ENCODE peak calls at places on chromosomes 13 and 19, in seven cellular contexts. Q, H, E, X, F, Y and N are unnamed samples.

GRCh38 chr13:21670006-21670882 is 629 bp upstream of the FGF9 start:
- DNase-seq in X (peak; percentile 62), F (peak; percentile 86), H (no peak), Y (no peak), Q (no peak), E (no peak), N (no peak)

GRCh38 chr13:34156841-34157365 is 339.0 kb downstream of the RFC3 start:
- DNase-seq in Q (peak; percentile 79), X (no peak), Y (peak; percentile 40), E (peak; percentile 72), H (peak; percentile 52), F (peak; percentile 79), N (peak; percentile 99)

GRCh38 chr13:64538711-64539110 is 2691.4 kb downstream of the PCDH9 start:
- DNase-seq in Q (no peak), E (no peak), H (no peak), X (no peak), Y (no peak), F (no peak), N (no peak)

GRCh38 chr13:79043208-79043607 is 362.8 kb downstream of the RBM26 start:
- DNase-seq in Y (no peak), F (no peak), X (no peak), E (no peak), Q (no peak), H (no peak), N (no peak)

GRCh38 chr13:29664591-29664990 is 69.1 kb upstream of the SLC7A1 start:
- DNase-seq in E (no peak), F (no peak), X (no peak), H (peak; percentile 83), Y (no peak), Q (no peak), N (no peak)

GRCh38 chr13:61575941-61576340 is 160.3 kb upstream of the PCDH20 start:
- DNase-seq in E (no peak), X (no peak), Q (no peak), H (no peak), F (no peak), Y (no peak), N (no peak)

GRCh38 chr13:42211704-42212103 is 60.2 kb upstream of the AKAP11 start:
- DNase-seq in Y (no peak), E (no peak), Q (no peak), X (no peak), H (no peak), F (no peak), N (no peak)

GRCh38 chr13:44895584-44895983 is 93.7 kb downstream of the NUFIP1 start:
- DNase-seq in F (no peak), Q (no peak), E (no peak), X (no peak), H (no peak), Y (no peak), N (no peak)

GRCh38 chr19:56547535-56547934 is 8.8 kb downstream of the ZFP28 start:
- DNase-seq in H (no peak), F (peak; percentile 10), X (no peak), Y (no peak), Q (no peak), E (no peak), N (no peak)

GRCh38 chr13:83955011-83955410 is 72.7 kb upstream of the SLITRK1 start:
- DNase-seq in F (no peak), E (no peak), H (no peak), Q (no peak), Y (no peak), X (no peak), N (no peak)

GRCh38 chr19:44857837-44858236 is 11.7 kb downstream of the NECTIN2 start:
- DNase-seq in E (no peak), H (no peak), Q (no peak), F (no peak), Y (no peak), X (no peak), N (no peak)

GRCh38 chr19:5949792-5950305 is 28.1 kb downstream of the RANBP3 start:
- DNase-seq in Q (no peak), Y (no peak), E (no peak), F (peak; percentile 88), X (no peak), H (no peak), N (no peak)

GRCh38 chr13:40190656-40191100 is 475.8 kb downstream of the FOXO1 start:
- DNase-seq in X (no peak), Y (peak; percentile 88), Q (no peak), E (no peak), H (peak; percentile 10), F (peak; percentile 72), N (peak; percentile 99)

GRCh38 chr13:111413407-111414187 is 93.2 kb downstream of the TEX29 start:
- DNase-seq in E (no peak), Y (no peak), Q (no peak), X (no peak), F (no peak), H (no peak), N (no peak)

GRCh38 chr13:31110617-31111016 is 51.1 kb downstream of the HSPH1 start:
- DNase-seq in X (no peak), Y (no peak), E (no peak), H (no peak), F (no peak), Q (no peak), N (no peak)

GRCh38 chr13:21805733-21806132 is 134.9 kb downstream of the FGF9 start:
- DNase-seq in Q (no peak), H (no peak), X (no peak), Y (no peak), E (no peak), F (no peak), N (no peak)

GRCh38 chr19:42468273-42468796 is 25.6 kb upstream of the CXCL17 start:
- DNase-seq in Y (no peak), H (peak; percentile 81), F (no peak), E (peak; percentile 2), Q (no peak), X (no peak), N (no peak)

GRCh38 chr19:39514840-39515550 is at the start of gene SELENOV:
- DNase-seq in Y (no peak), E (no peak), F (peak; percentile 90), X (peak; percentile 35), H (no peak), Q (no peak), N (no peak)

GRCh38 chr13:36298535-36299068 is 988 bp upstream of the CCDC169 start:
- DNase-seq in Q (no peak), E (no peak), F (peak; percentile 24), Y (no peak), X (no peak), H (no peak), N (peak; percentile 26)

GRCh38 chr19:35782589-35782988 is 7.2 kb downstream of the ARHGAP33 start:
- DNase-seq in Y (no peak), X (no peak), E (no peak), Q (no peak), F (no peak), H (no peak), N (no peak)

GRCh38 chr19:16902545-16902944 is 13.7 kb downstream of the F2RL3 start:
- DNase-seq in Y (no peak), X (no peak), F (no peak), Q (no peak), H (no peak), E (no peak), N (no peak)

GRCh38 chr13:75934889-75935288 is 298.8 kb downstream of the LMO7 start:
- DNase-seq in H (no peak), E (no peak), X (no peak), F (no peak), Q (no peak), Y (no peak), N (no peak)

GRCh38 chr19:38653028-38653571 is 5.7 kb downstream of the ACTN4 start:
- DNase-seq in X (no peak), H (peak; percentile 60), E (no peak), Q (no peak), Y (no peak), F (peak; percentile 31), N (no peak)

GRCh38 chr19:19540707-19541515 is 2.8 kb downstream of the CILP2 start:
- DNase-seq in F (peak; percentile 83), H (no peak), Q (peak; percentile 29), E (no peak), X (peak; percentile 47), Y (no peak), N (no peak)

GRCh38 chr13:113874579-113875428 is 10.9 kb upstream of the GAS6 start:
- DNase-seq in F (no peak), E (no peak), H (no peak), Y (no peak), X (no peak), Q (no peak), N (no peak)

GRCh38 chr19:11378319-11379189 is 4.1 kb downstream of the SWSAP1 start:
- DNase-seq in Y (no peak), Q (peak; percentile 56), X (peak; percentile 76), F (peak; percentile 82), E (no peak), H (peak; percentile 18), N (no peak)

GRCh38 chr19:6239401-6239844 is 40.4 kb downstream of the MLLT1 start:
- DNase-seq in Y (no peak), H (no peak), F (no peak), E (no peak), Q (no peak), X (no peak), N (no peak)

GRCh38 chr13:110830800-110831371 is 84.0 kb downstream of the ANKRD10 start:
- DNase-seq in H (no peak), Q (no peak), E (no peak), X (no peak), F (no peak), Y (no peak), N (no peak)

GRCh38 chr13:30796132-30796832 is 60.9 kb downstream of the ALOX5AP start:
- DNase-seq in H (no peak), X (no peak), Y (no peak), Q (peak; percentile 11), E (no peak), F (no peak), N (no peak)

GRCh38 chr19:5588441-5588840 is 20.7 kb upstream of the TINCR start:
- DNase-seq in X (no peak), E (no peak), Y (no peak), F (no peak), H (no peak), Q (no peak), N (no peak)

GRCh38 chr19:35883920-35884319 is 15.5 kb downstream of the APLP1 start:
- DNase-seq in Q (no peak), H (no peak), F (no peak), E (no peak), Y (no peak), X (no peak), N (no peak)

GRCh38 chr19:4678881-4679379 is 8.8 kb upstream of the MYDGF start:
- DNase-seq in E (no peak), X (peak; percentile 32), Q (no peak), H (no peak), Y (no peak), F (peak; percentile 45), N (no peak)

GRCh38 chr13:100451923-100452322 is 136.7 kb downstream of the GGACT start:
- DNase-seq in H (no peak), Q (no peak), X (no peak), E (no peak), Y (no peak), F (peak; percentile 20), N (no peak)

GRCh38 chr13:94073006-94073744 is 406.3 kb downstream of the DCT start:
- DNase-seq in F (no peak), Y (no peak), E (peak; percentile 68), Q (no peak), X (no peak), H (no peak), N (no peak)

GRCh38 chr13:45361596-45362206 is 20.7 kb upstream of the TPT1 start:
- DNase-seq in Q (no peak), X (no peak), Y (no peak), F (no peak), H (no peak), E (no peak), N (no peak)

GRCh38 chr19:17951151-17952040 is 15.5 kb upstream of the KCNN1 start:
- DNase-seq in H (peak; percentile 25), E (no peak), Y (no peak), X (no peak), Q (no peak), F (peak; percentile 75), N (no peak)

GRCh38 chr19:39264306-39265290 is 3.6 kb upstream of the IFNL2 start:
- DNase-seq in H (no peak), E (no peak), X (peak; percentile 40), Q (no peak), Y (no peak), F (peak; percentile 75), N (no peak)

GRCh38 chr13:30766957-30767603 is 31.7 kb downstream of the ALOX5AP start:
- DNase-seq in F (no peak), E (no peak), H (no peak), Y (no peak), Q (no peak), X (no peak), N (no peak)